ENCODE peak calls at places on chromosomes 13 and 19, in eight cellular contexts. A is MCF 10A, T is uterus, N is GM10248, J is GM12865, X is osteocyte, P is B cell, F is BJ. G is an unnamed sample.

GRCh38 chr13:97975280-97975850 is 21.9 kb downstream of the IPO5 start:
- DNase-seq in A (no peak), T (no peak), N (no peak), J (no peak), X (no peak), P (no peak), F (no peak), G (no peak)

GRCh38 chr13:20503088-20504083 is 22.3 kb downstream of the CRYL1 start:
- DNase-seq in A (no peak), T (no peak), N (no peak), J (no peak), X (no peak), P (no peak), F (no peak), G (no peak)

GRCh38 chr19:55173717-55174409 is 6.2 kb downstream of the SYT5 start:
- DNase-seq in A (peak), T (peak), N (peak), J (no peak), X (no peak), P (no peak), F (peak), G (no peak)

GRCh38 chr19:43465468-43466120 is at the start of gene LYPD3:
- DNase-seq in A (peak), T (peak), N (no peak), J (no peak), X (no peak), P (no peak), F (peak), G (no peak)

GRCh38 chr19:4088975-4089374 is 22.3 kb upstream of the ZBTB7A start:
- DNase-seq in A (no peak), T (no peak), N (peak), J (no peak), X (no peak), P (no peak), F (no peak), G (no peak)

GRCh38 chr13:76440568-76440967 is 445.6 kb downstream of the KCTD12 start:
- DNase-seq in A (no peak), T (no peak), N (peak), J (peak), X (no peak), P (no peak), F (no peak), G (no peak)

GRCh38 chr13:70568571-70568970 is 460.3 kb upstream of the KLHL1 start:
- DNase-seq in A (peak), T (no peak), N (peak), J (peak), X (no peak), P (no peak), F (peak), G (no peak)

GRCh38 chr19:29714371-29714952 is 599 bp downstream of the C19orf12 start:
- DNase-seq in A (no peak), T (no peak), N (no peak), J (peak), X (no peak), P (no peak), F (no peak), G (no peak)

GRCh38 chr13:72137782-72138181 is 270.8 kb upstream of the DACH1 start:
- DNase-seq in A (no peak), T (no peak), N (no peak), J (no peak), X (no peak), P (no peak), F (no peak), G (no peak)

GRCh38 chr19:11096210-11096841 is 7.1 kb downstream of the LDLR start:
- DNase-seq in A (peak), T (peak), N (peak), J (peak), X (peak), P (no peak), F (no peak), G (no peak)

GRCh38 chr13:31909889-31910551 is 121.6 kb upstream of the FRY start:
- DNase-seq in A (peak), T (peak), N (peak), J (peak), X (no peak), P (peak), F (no peak), G (no peak)

GRCh38 chr19:47573076-47574026 is at the start of gene ZNF541:
- DNase-seq in A (no peak), T (peak), N (peak), J (no peak), X (no peak), P (no peak), F (no peak), G (no peak)

GRCh38 chr13:105915451-105915850 is 620.0 kb downstream of the EFNB2 start:
- DNase-seq in A (no peak), T (no peak), N (no peak), J (no peak), X (no peak), P (no peak), F (no peak), G (no peak)

GRCh38 chr13:29125934-29126424 is 305.8 kb downstream of the MTUS2 start:
- DNase-seq in A (no peak), T (no peak), N (peak), J (peak), X (no peak), P (no peak), F (no peak), G (no peak)

GRCh38 chr13:98927954-98928927 is 49.6 kb downstream of the DOCK9 start:
- DNase-seq in A (peak), T (peak), N (no peak), J (no peak), X (no peak), P (no peak), F (peak), G (no peak)

GRCh38 chr19:7197760-7198696 is 96.2 kb downstream of the INSR start:
- DNase-seq in A (peak), T (peak), N (peak), J (peak), X (peak), P (peak), F (peak), G (peak)

GRCh38 chr19:18939922-18940775 is 868 bp downstream of the HOMER3 start:
- DNase-seq in A (peak), T (peak), N (no peak), J (no peak), X (no peak), P (no peak), F (no peak), G (no peak)

GRCh38 chr19:37990362-37990761 is 83.4 kb downstream of the SIPA1L3 start:
- DNase-seq in A (peak), T (no peak), N (no peak), J (no peak), X (no peak), P (peak), F (no peak), G (no peak)

GRCh38 chr13:46523972-46524737 is 28.8 kb upstream of the LRCH1 start:
- DNase-seq in A (no peak), T (no peak), N (no peak), J (no peak), X (no peak), P (no peak), F (no peak), G (no peak)

GRCh38 chr13:47005761-47006414 is 109.0 kb upstream of the HTR2A start:
- DNase-seq in A (no peak), T (no peak), N (no peak), J (no peak), X (no peak), P (no peak), F (no peak), G (no peak)

GRCh38 chr19:13014101-13014920 is 19.0 kb downstream of the NFIX start:
- DNase-seq in A (no peak), T (peak), N (no peak), J (no peak), X (no peak), P (no peak), F (no peak), G (no peak)

GRCh38 chr13:37656247-37656940 is 57.8 kb upstream of the POSTN start:
- DNase-seq in A (peak), T (no peak), N (no peak), J (no peak), X (no peak), P (no peak), F (peak), G (no peak)

GRCh38 chr13:97125810-97126738 is 96.1 kb upstream of the MBNL2 start:
- DNase-seq in A (peak), T (peak), N (peak), J (peak), X (no peak), P (no peak), F (no peak), G (no peak)

GRCh38 chr13:98906746-98907502 is 70.9 kb downstream of the DOCK9 start:
- DNase-seq in A (no peak), T (no peak), N (no peak), J (no peak), X (no peak), P (no peak), F (no peak), G (no peak)

GRCh38 chr19:7652061-7652641 is 15.2 kb downstream of the STXBP2 start:
- DNase-seq in A (peak), T (peak), N (peak), J (peak), X (peak), P (peak), F (peak), G (peak)

GRCh38 chr19:5369962-5370367 is 29.4 kb upstream of the PTPRS start:
- DNase-seq in A (peak), T (peak), N (peak), J (peak), X (peak), P (peak), F (no peak), G (peak)
- TF ChIP-seq CTCF in A (peak), T (no peak), N (peak), J (peak), X (peak), P (peak), F (peak), G (peak)

GRCh38 chr13:50387124-50387581 is 371.9 kb downstream of the KCNRG start:
- DNase-seq in A (no peak), T (peak), N (peak), J (peak), X (no peak), P (peak), F (no peak), G (no peak)
- TF ChIP-seq CTCF in A (no peak), T (no peak), N (peak), J (peak), X (peak), P (peak), F (peak), G (peak)

GRCh38 chr19:49684251-49684982 is 5.0 kb upstream of the ADM5 start:
- DNase-seq in A (no peak), T (no peak), N (peak), J (peak), X (no peak), P (no peak), F (no peak), G (peak)
- TF ChIP-seq CTCF in A (peak), T (no peak), N (peak), J (peak), X (peak), P (peak), F (peak), G (peak)

DNA sequence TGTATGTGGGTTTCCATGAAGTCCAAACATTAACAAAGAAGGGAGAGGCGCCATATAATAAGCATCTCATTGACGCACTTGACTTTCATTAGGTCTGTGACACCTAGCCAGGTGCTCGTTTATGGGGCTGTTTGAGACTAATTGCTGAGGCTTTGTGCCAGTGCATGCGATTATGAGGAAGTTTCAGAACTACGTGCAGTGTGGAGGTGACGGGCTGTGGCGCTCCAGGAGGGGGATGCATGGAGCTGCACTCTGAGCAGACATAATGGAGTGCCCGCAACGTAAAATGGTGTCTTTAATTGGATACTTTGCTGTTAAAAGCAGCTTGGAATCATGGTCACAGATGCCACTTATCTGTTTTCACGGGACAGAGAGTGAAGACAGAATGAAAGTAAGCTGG is 223.2 kb downstream of the FGF9 start:
- DNase-seq in A (no peak), T (no peak), N (no peak), J (no peak), X (no peak), P (no peak), F (no peak), G (no peak)
- TF ChIP-seq CTCF in A (no peak), T (no peak), N (no peak), J (no peak), X (no peak), P (no peak), F (no peak), G (no peak)

G was measured in type B pancreatic cell.